ENCODE peak calls at places on chromosomes 12 and 14, in four cellular contexts. K is lung, P is glutamatergic neuron, M is mammary epithelial cell. C is an unnamed sample.
A peak's percentile ranks its signal among the peaks of the same experiment; 100 is the strongest.

GRCh38 chr14:56216631-56217379 is 98.6 kb downstream of the PELI2 start:
- DNase-seq in K (peak; percentile 47), P (no peak), M (no peak), C (no peak)

GRCh38 chr12:120678572-120678971 is 8.4 kb upstream of the MLEC start:
- DNase-seq in K (no peak), P (no peak), M (peak; percentile 30), C (peak; percentile 20)

GRCh38 chr12:47621960-47622359 is 83.9 kb downstream of the RPAP3 start:
- DNase-seq in K (no peak), P (no peak), M (no peak), C (no peak)

GRCh38 chr12:43826681-43827458 is 9.0 kb upstream of the TMEM117 start:
- DNase-seq in K (no peak), P (no peak), M (no peak), C (no peak)

GRCh38 chr14:77615231-77616132 is 955 bp downstream of the SPTLC2 start:
- DNase-seq in K (no peak), P (no peak), M (peak; percentile 64), C (peak; percentile 71)

GRCh38 chr14:55864890-55865655 is 253.1 kb upstream of the PELI2 start:
- DNase-seq in K (no peak), P (peak; percentile 46), M (no peak), C (no peak)

GRCh38 chr12:69091447-69092022 is 147.8 kb upstream of the CPSF6 start:
- DNase-seq in K (no peak), P (no peak), M (no peak), C (no peak)

GRCh38 chr14:65958664-65959562 is 527.3 kb upstream of the CCDC196 start:
- DNase-seq in K (no peak), P (no peak), M (no peak), C (peak; percentile 40)

GRCh38 chr12:68451261-68452091 is 119.3 kb upstream of the MDM1 start:
- DNase-seq in K (peak; percentile 38), P (no peak), M (peak; percentile 37), C (peak; percentile 50)

DNA sequence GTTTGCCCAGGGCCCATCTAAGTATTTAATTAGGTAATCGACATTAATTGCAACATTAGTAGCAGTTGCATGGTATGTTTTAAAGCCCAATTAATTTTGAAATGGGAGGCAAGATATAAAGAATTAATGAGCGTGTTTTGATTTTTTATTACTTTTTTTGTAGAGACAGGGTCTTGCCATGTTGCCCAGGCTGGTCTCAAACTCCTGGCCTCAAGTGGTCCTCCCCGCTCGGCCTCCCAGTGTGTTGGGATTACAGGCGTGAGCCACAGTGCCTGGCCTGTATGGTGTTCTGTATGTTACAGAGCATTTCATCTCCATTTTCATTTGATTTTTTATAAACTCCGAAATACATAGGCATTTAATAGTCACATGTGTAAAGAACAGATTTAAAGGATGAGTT is 856 bp downstream of the GOLGA5 start:
- DNase-seq in K (no peak), P (no peak), M (no peak), C (no peak)
- TF ChIP-seq CTCF in K (no peak), P (no peak), M (no peak), C (no peak)

DNA sequence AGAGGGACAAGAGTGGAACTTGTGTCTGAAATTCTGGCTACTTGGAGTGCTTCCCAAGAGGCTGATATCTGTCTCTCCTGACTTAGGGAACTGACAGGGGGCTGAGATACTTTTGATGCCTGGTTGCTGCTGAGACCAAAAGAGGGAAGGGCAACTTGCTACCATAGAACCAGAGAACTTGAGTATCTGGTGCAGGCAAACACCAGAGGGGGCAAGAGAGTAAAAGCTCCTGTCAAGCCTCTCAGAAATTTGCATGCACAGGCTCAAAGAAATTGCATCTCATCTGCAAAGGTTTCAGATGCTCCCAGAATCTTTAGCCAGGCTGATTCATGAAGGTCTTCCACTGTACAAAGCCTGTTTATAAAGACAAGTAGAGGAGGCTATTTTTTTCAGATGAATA is 391.3 kb upstream of the FOXG1 start:
- DNase-seq in K (no peak), P (peak; percentile 17), M (peak; percentile 30), C (peak; percentile 41)
- TF ChIP-seq CTCF in K (no peak), P (peak; percentile 43), M (peak; percentile 55), C (peak; percentile 77)

DNA sequence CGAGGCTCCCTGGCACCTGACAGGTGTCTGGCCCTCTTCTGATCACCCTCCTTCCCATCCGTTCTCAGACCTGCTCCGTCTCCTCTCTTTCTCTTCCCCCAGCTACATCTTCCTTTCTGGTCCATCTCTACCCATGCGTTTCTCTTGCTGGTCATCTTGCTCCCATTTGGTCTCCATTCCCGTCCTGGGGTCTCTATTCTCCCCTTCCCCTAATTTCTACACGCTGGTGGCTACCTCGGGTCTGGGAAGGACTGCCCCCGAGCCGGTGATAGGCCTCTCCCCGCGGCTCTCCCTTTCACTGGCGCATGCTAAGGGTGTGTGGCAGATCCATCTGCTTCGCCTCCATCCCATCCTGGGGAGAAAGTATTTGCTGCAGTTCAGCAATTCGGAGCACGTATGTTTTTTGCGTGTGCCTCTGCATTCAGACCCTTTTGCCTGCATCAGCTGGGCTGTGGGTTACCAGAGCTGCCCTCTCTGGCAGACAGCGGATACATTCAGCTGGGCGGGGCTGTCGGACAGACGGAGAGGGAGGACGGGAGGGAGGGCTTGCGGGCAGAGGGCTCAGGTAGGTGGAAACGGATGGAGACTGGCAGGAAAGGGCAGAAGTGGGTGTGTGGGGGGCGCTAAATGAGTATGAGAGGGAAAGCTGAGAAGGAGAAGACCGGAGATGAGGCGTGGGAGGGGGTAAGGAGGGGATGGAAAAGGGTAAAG is 775 bp downstream of the CLSTN3 start:
- DNase-seq in K (peak; percentile 57), P (peak; percentile 74), M (no peak), C (peak; percentile 43)
- TF ChIP-seq CTCF in K (no peak), P (no peak), M (no peak), C (no peak)

GRCh38 chr12:130870442-130871285 is 1.2 kb upstream of the RAN start:
- DNase-seq in K (peak; percentile 78), P (peak; percentile 75), M (peak; percentile 80), C (peak; percentile 90)
- TF ChIP-seq CTCF in K (peak; percentile 6), P (peak; percentile 76), M (peak; percentile 46), C (peak; percentile 79)

GRCh38 chr14:37597538-37598084 is 2.2 kb downstream of the TTC6 start:
- DNase-seq in K (no peak), P (peak; percentile 63), M (no peak), C (peak; percentile 59)
- TF ChIP-seq CTCF in K (no peak), P (peak; percentile 61), M (peak; percentile 39), C (peak; percentile 78)

GRCh38 chr12:48880647-48881046 is 15.0 kb upstream of the RND1 start:
- DNase-seq in K (no peak), P (no peak), M (no peak), C (no peak)
- TF ChIP-seq CTCF in K (no peak), P (no peak), M (no peak), C (no peak)

GRCh38 chr14:104870368-104871144 is 5.5 kb downstream of the CEP170B start:
- DNase-seq in K (no peak), P (peak; percentile 66), M (no peak), C (no peak)

GRCh38 chr14:104871656-104872468 is 6.8 kb downstream of the CEP170B start:
- DNase-seq in K (no peak), P (peak; percentile 16), M (no peak), C (no peak)

GRCh38 chr14:104872469-104873341 is 7.6 kb downstream of the CEP170B start:
- DNase-seq in K (no peak), P (peak; percentile 60), M (peak; percentile 58), C (peak; percentile 48)

GRCh38 chr14:104869669-104870367 is 4.8 kb downstream of the CEP170B start:
- DNase-seq in K (no peak), P (no peak), M (no peak), C (no peak)

GRCh38 chr14:104871145-104871655 is 6.1 kb downstream of the CEP170B start:
- DNase-seq in K (no peak), P (peak; percentile 17), M (no peak), C (no peak)
- TF ChIP-seq CTCF in K (no peak), P (no peak), M (no peak), C (no peak)

DNA sequence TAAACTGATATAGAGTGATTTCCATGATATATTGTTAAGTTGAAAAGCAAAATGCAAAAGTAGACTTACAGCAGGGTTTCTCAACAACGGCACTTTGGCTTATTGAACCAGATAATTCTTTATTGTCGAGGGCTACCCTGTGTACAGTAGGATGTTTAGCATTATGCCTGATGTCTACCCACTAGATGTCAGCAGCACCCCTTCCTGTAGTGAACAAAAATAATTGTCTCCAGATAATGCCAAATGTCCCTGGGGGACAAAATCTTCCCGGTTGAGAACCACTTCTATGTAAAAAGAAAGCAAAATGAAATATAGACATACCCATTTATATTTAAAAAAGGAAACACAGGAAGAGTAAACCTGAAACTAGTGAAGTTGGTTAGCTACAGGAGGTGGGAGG is 32.4 kb downstream of the ABCD2 start:
- DNase-seq in K (no peak), P (no peak), M (peak; percentile 20), C (peak; percentile 16)
- TF ChIP-seq CTCF in K (peak; percentile 8), P (no peak), M (peak; percentile 48), C (peak; percentile 24)

GRCh38 chr14:76152333-76152681 is 585 bp downstream of the GPATCH2L start:
- DNase-seq in K (peak; percentile 65), P (peak; percentile 60), M (peak; percentile 88), C (peak; percentile 81)

GRCh38 chr14:76151398-76152332 is at the start of gene GPATCH2L:
- DNase-seq in K (peak; percentile 97), P (peak; percentile 99), M (peak; percentile 88), C (peak; percentile 71)

GRCh38 chr14:76154539-76155126 is 2.9 kb downstream of the GPATCH2L start:
- DNase-seq in K (no peak), P (no peak), M (no peak), C (no peak)

GRCh38 chr14:76149196-76149595 is 2.5 kb upstream of the GPATCH2L start:
- DNase-seq in K (no peak), P (no peak), M (no peak), C (no peak)

GRCh38 chr14:76153919-76154318 is 2.2 kb downstream of the GPATCH2L start:
- DNase-seq in K (no peak), P (no peak), M (no peak), C (no peak)
- TF ChIP-seq CTCF in K (no peak), P (no peak), M (no peak), C (no peak)

GRCh38 chr12:125853670-125854069 is 788.4 kb downstream of the AACS start:
- DNase-seq in K (no peak), P (no peak), M (no peak), C (no peak)

GRCh38 chr12:125856366-125856765 is 791.1 kb downstream of the AACS start:
- DNase-seq in K (no peak), P (no peak), M (no peak), C (no peak)

GRCh38 chr12:125860672-125861288 is 795.5 kb downstream of the AACS start:
- DNase-seq in K (no peak), P (no peak), M (no peak), C (no peak)

GRCh38 chr12:125852679-125853078 is 787.4 kb downstream of the AACS start:
- DNase-seq in K (no peak), P (no peak), M (no peak), C (no peak)

GRCh38 chr12:125856899-125857298 is 791.7 kb downstream of the AACS start:
- DNase-seq in K (no peak), P (no peak), M (no peak), C (no peak)
- TF ChIP-seq CTCF in K (no peak), P (no peak), M (no peak), C (no peak)